ENCODE peak calls at places on chromosomes 5 and 9, in six cellular contexts. P is hypothalamus; U is tibial artery; S is stimulated activated CD8-positive, alpha-beta memory T cell treated with anti-CD3 and anti-CD28 coated beads, Interleukin-7, amount 100 ng/mL, for 48 hours; L is A549; A is LHCN-M2. B is an unnamed sample.

GRCh38 chr5:77906806-77907205 is 130.7 kb upstream of the TBCA start:
- DNase-seq in U (no peak), A (no peak), P (no peak), S (no peak), L (no peak), B (no peak)

GRCh38 chr5:16131878-16132277 is 47.7 kb downstream of the MARCHF11 start:
- DNase-seq in L (no peak), P (no peak), A (no peak), U (no peak), S (no peak), B (no peak)

GRCh38 chr5:114419941-114420340 is 58.1 kb downstream of the KCNN2 start:
- DNase-seq in S (no peak), A (no peak), P (no peak), L (no peak), U (no peak), B (no peak)

GRCh38 chr9:12988259-12988658 is 213.4 kb downstream of the LURAP1L start:
- DNase-seq in S (no peak), L (no peak), P (no peak), A (no peak), U (no peak), B (no peak)

GRCh38 chr5:32522429-32523143 is 62.8 kb upstream of the SUB1 start:
- DNase-seq in S (no peak), L (no peak), U (peak), A (peak), P (no peak), B (no peak)

GRCh38 chr5:31459594-31459993 is 72.3 kb downstream of the DROSHA start:
- DNase-seq in A (no peak), P (no peak), U (no peak), L (no peak), S (no peak), B (no peak)

GRCh38 chr5:174337276-174338203 is 292.0 kb downstream of the NSG2 start:
- DNase-seq in U (no peak), L (no peak), S (no peak), A (no peak), P (no peak), B (no peak)

GRCh38 chr5:43309657-43310056 is 3.6 kb downstream of the HMGCS1 start:
- DNase-seq in L (no peak), A (no peak), P (no peak), S (no peak), U (no peak), B (no peak)

GRCh38 chr9:87615547-87616148 is 110.3 kb upstream of the CTSL start:
- DNase-seq in P (no peak), L (no peak), A (no peak), S (no peak), U (no peak), B (no peak)

GRCh38 chr9:128917151-128917849 is 3.5 kb upstream of the PHYHD1 start:
- DNase-seq in P (no peak), S (no peak), U (peak), L (peak), A (peak), B (no peak)

GRCh38 chr5:32160228-32160627 is 13.9 kb downstream of the GOLPH3 start:
- DNase-seq in S (no peak), P (no peak), A (no peak), U (no peak), L (no peak), B (no peak)

GRCh38 chr5:159510282-159510681 is 180.0 kb upstream of the IL12B start:
- DNase-seq in P (no peak), U (peak), S (no peak), A (peak), L (peak), B (no peak)

GRCh38 chr5:64144429-64145215 is 21.0 kb upstream of the RNF180 start:
- DNase-seq in L (no peak), U (no peak), A (peak), P (no peak), S (no peak), B (no peak)

GRCh38 chr5:38329132-38329715 is 70.9 kb downstream of the EGFLAM start:
- DNase-seq in A (peak), P (no peak), S (no peak), U (no peak), L (peak), B (no peak)

GRCh38 chr9:98488578-98489312 is 220.0 kb downstream of the GABBR2 start:
- DNase-seq in P (no peak), U (no peak), A (peak), L (peak), S (no peak), B (no peak)

GRCh38 chr5:40988761-40989510 is 79.6 kb downstream of the C7 start:
- DNase-seq in A (no peak), P (no peak), S (no peak), U (no peak), L (peak), B (no peak)

GRCh38 chr9:95104088-95104960 is 213.2 kb downstream of the FANCC start:
- DNase-seq in S (no peak), U (no peak), A (no peak), L (no peak), P (no peak), B (no peak)

GRCh38 chr9:2158111-2158610 is 143.0 kb downstream of the SMARCA2 start:
- DNase-seq in L (peak), A (peak), P (no peak), S (no peak), U (peak), B (no peak)

GRCh38 chr9:101514056-101514455 is 19.6 kb upstream of the RNF20 start:
- DNase-seq in U (no peak), A (peak), P (no peak), S (no peak), L (no peak), B (no peak)

GRCh38 chr5:5105531-5105930 is 34.6 kb upstream of the ADAMTS16 start:
- DNase-seq in U (no peak), L (no peak), A (peak), P (no peak), S (no peak), B (no peak)

GRCh38 chr9:105694848-105695581 is 674 bp downstream of the TMEM38B start:
- DNase-seq in L (peak), U (peak), A (peak), S (peak), P (no peak), B (peak)

GRCh38 chr9:128115187-128116103 is 12.1 kb downstream of the PTGES2 start:
- DNase-seq in P (no peak), A (no peak), U (no peak), S (no peak), L (no peak), B (no peak)

GRCh38 chr9:136061405-136061804 is 33.7 kb downstream of the NACC2 start:
- DNase-seq in A (no peak), P (no peak), U (peak), L (no peak), S (no peak), B (no peak)

GRCh38 chr9:84997472-84997871 is 327.9 kb downstream of the NTRK2 start:
- DNase-seq in U (no peak), P (no peak), S (no peak), A (no peak), L (no peak), B (no peak)

GRCh38 chr5:123571927-123572326 is 60.0 kb downstream of the CSNK1G3 start:
- DNase-seq in L (no peak), A (no peak), P (no peak), S (no peak), U (no peak), B (no peak)

GRCh38 chr5:2370626-2371418 is 380.7 kb downstream of the IRX2 start:
- DNase-seq in A (no peak), S (no peak), L (no peak), P (no peak), U (no peak), B (no peak)

GRCh38 chr9:81648891-81649290 is 40.5 kb downstream of the TLE1 start:
- DNase-seq in P (no peak), S (no peak), L (no peak), A (no peak), U (no peak), B (no peak)

GRCh38 chr5:93595420-93596136 is 12.6 kb downstream of the NR2F1 start:
- DNase-seq in P (no peak), L (no peak), A (no peak), S (no peak), U (no peak), B (no peak)

B was measured in activated CD8-positive, alpha-beta memory T cell treated with anti-CD3 and anti-CD28 coated beads for 48 hours.